ENCODE peak calls at places on chromosome 5, in six cellular contexts. L, M, Z, U, Y and Q are unnamed samples.
A peak's percentile ranks its signal among the peaks of the same experiment; 100 is the strongest.

GRCh38 chr5:154203798-154204578 is 13.5 kb downstream of the GALNT10 start:
- DNase-seq in L (no peak), M (no peak), Z (no peak), U (no peak), Y (no peak), Q (no peak)

GRCh38 chr5:157665467-157666085 is 5.8 kb upstream of the C5orf52 start:
- DNase-seq in L (peak; percentile 82), M (no peak), Z (no peak), U (peak; percentile 85), Y (peak; percentile 86), Q (no peak)

GRCh38 chr5:42595597-42595996 is 161.0 kb upstream of the CCDC152 start:
- DNase-seq in L (no peak), M (no peak), Z (no peak), U (no peak), Y (no peak), Q (no peak)

GRCh38 chr5:159451197-159452052 is 121.1 kb upstream of the IL12B start:
- DNase-seq in L (peak; percentile 95), M (no peak), Z (no peak), U (peak; percentile 97), Y (peak; percentile 96), Q (no peak)

GRCh38 chr5:128905225-128906110 is 59.8 kb upstream of the SLC27A6 start:
- DNase-seq in L (peak; percentile 79), M (no peak), Z (peak; percentile 44), U (peak; percentile 54), Y (peak; percentile 83), Q (peak; percentile 33)

GRCh38 chr5:159056201-159056600 is 43.5 kb downstream of the EBF1 start:
- DNase-seq in L (no peak), M (no peak), Z (no peak), U (no peak), Y (no peak), Q (no peak)

GRCh38 chr5:80961376-80962281 is 1.5 kb downstream of the RASGRF2 start:
- DNase-seq in L (no peak), M (peak; percentile 34), Z (no peak), U (no peak), Y (peak; percentile 47), Q (no peak)

GRCh38 chr5:39420482-39421145 is 4.2 kb downstream of the DAB2 start:
- DNase-seq in L (peak; percentile 90), M (no peak), Z (peak; percentile 3), U (peak; percentile 91), Y (peak; percentile 67), Q (no peak)

GRCh38 chr5:532521-533242 is 8.4 kb upstream of the SLC9A3 start:
- DNase-seq in L (no peak), M (no peak), Z (no peak), U (no peak), Y (no peak), Q (peak; percentile 22)

GRCh38 chr5:125612356-125613149 is 810.7 kb upstream of the GRAMD2B start:
- DNase-seq in L (no peak), M (no peak), Z (no peak), U (no peak), Y (no peak), Q (peak; percentile 28)

GRCh38 chr5:160390787-160391696 is 8.8 kb downstream of the FAM200C start:
- DNase-seq in L (peak; percentile 46), M (no peak), Z (no peak), U (peak; percentile 62), Y (peak; percentile 51), Q (no peak)

GRCh38 chr5:176560364-176560763 is 11.2 kb downstream of the CDHR2 start:
- DNase-seq in L (no peak), M (no peak), Z (no peak), U (no peak), Y (no peak), Q (no peak)

GRCh38 chr5:161058751-161059150 is 206.7 kb upstream of the ATP10B start:
- DNase-seq in L (no peak), M (no peak), Z (no peak), U (no peak), Y (no peak), Q (no peak)

GRCh38 chr5:98933446-98934072 is 4.8 kb upstream of the CHD1 start:
- DNase-seq in L (no peak), M (no peak), Z (no peak), U (no peak), Y (no peak), Q (no peak)

GRCh38 chr5:125198270-125198974 is 452.0 kb upstream of the ZNF608 start:
- DNase-seq in L (peak; percentile 87), M (no peak), Z (peak; percentile 27), U (peak; percentile 68), Y (peak; percentile 96), Q (peak; percentile 83)

GRCh38 chr5:59358497-59358896 is 535.0 kb downstream of the PDE4D start:
- DNase-seq in L (peak; percentile 85), M (no peak), Z (no peak), U (no peak), Y (peak; percentile 97), Q (no peak)

GRCh38 chr5:43647789-43648188 is 44.8 kb downstream of the NNT start:
- DNase-seq in L (no peak), M (no peak), Z (no peak), U (no peak), Y (no peak), Q (no peak)

GRCh38 chr5:143033535-143034260 is 263.5 kb downstream of the ARHGAP26 start:
- DNase-seq in L (peak; percentile 83), M (no peak), Z (no peak), U (peak; percentile 91), Y (peak; percentile 75), Q (no peak)

GRCh38 chr5:1497795-1498622 is 25.8 kb downstream of the LPCAT1 start:
- DNase-seq in L (no peak), M (no peak), Z (no peak), U (no peak), Y (no peak), Q (no peak)

GRCh38 chr5:107074991-107075390 is 595.7 kb downstream of the EFNA5 start:
- DNase-seq in L (no peak), M (no peak), Z (no peak), U (no peak), Y (peak; percentile 10), Q (no peak)

GRCh38 chr5:136242611-136243010 is 49.6 kb upstream of the SMIM32 start:
- DNase-seq in L (no peak), M (no peak), Z (no peak), U (no peak), Y (no peak), Q (no peak)

GRCh38 chr5:145975361-145976066 is 39.1 kb downstream of the SH3RF2 start:
- DNase-seq in L (peak; percentile 79), M (no peak), Z (no peak), U (peak; percentile 32), Y (peak; percentile 91), Q (no peak)

GRCh38 chr5:113345261-113345940 is 89.4 kb downstream of the TSSK1B start:
- DNase-seq in L (peak; percentile 34), M (no peak), Z (no peak), U (peak; percentile 38), Y (peak; percentile 65), Q (no peak)

GRCh38 chr5:109062669-109063068 is 315.0 kb downstream of the FER start:
- DNase-seq in L (peak; percentile 5), M (no peak), Z (no peak), U (peak; percentile 64), Y (peak; percentile 6), Q (no peak)

GRCh38 chr5:139660916-139661814 is 13.0 kb downstream of the CXXC5 start:
- DNase-seq in L (peak; percentile 91), M (no peak), Z (no peak), U (peak; percentile 99), Y (peak; percentile 93), Q (no peak)

GRCh38 chr5:32545102-32545847 is 40.1 kb upstream of the SUB1 start:
- DNase-seq in L (no peak), M (no peak), Z (no peak), U (no peak), Y (no peak), Q (no peak)

GRCh38 chr5:137291031-137291430 is 208.1 kb downstream of the SPOCK1 start:
- DNase-seq in L (no peak), M (no peak), Z (no peak), U (no peak), Y (no peak), Q (no peak)

GRCh38 chr5:85441138-85441537 is 1056.5 kb upstream of the EDIL3 start:
- DNase-seq in L (peak; percentile 1), M (no peak), Z (no peak), U (no peak), Y (peak; percentile 0), Q (no peak)

GRCh38 chr5:160423025-160423554 is 1.4 kb downstream of the PTTG1 start:
- DNase-seq in L (no peak), M (no peak), Z (no peak), U (peak; percentile 25), Y (no peak), Q (no peak)

GRCh38 chr5:88883566-88884434 is 816 bp upstream of the MEF2C start:
- DNase-seq in L (peak; percentile 83), M (no peak), Z (peak; percentile 50), U (peak; percentile 90), Y (peak; percentile 87), Q (peak; percentile 70)